ENCODE peak calls at places on chromosomes 6 and 20, in eight cellular contexts. A is HepG2, B is A549, V is adrenal gland, R is IMR-90, K is Peyer's patch, Y is transverse colon, W is lower leg skin. Q is an unnamed sample.
A peak's percentile ranks its signal among the peaks of the same experiment; 100 is the strongest.

GRCh38 chr6:33235221-33235634 is 26.9 kb downstream of the RING1 start:
- DNase-seq in A (no peak), W (no peak), Y (no peak), B (no peak), R (no peak), V (no peak), K (no peak), Q (no peak)

GRCh38 chr6:144405173-144405572 is 120.0 kb downstream of the UTRN start:
- DNase-seq in V (no peak), A (no peak), R (peak; percentile 26), W (no peak), Y (no peak), K (no peak), B (no peak), Q (no peak)

GRCh38 chr20:38893485-38894090 is 32.6 kb upstream of the FAM83D start:
- DNase-seq in B (peak; percentile 83), V (peak; percentile 61), K (peak; percentile 79), Y (peak; percentile 78), W (no peak), R (peak; percentile 18), A (peak; percentile 43), Q (no peak)

GRCh38 chr20:46276531-46276930 is 31.8 kb downstream of the CDH22 start:
- DNase-seq in B (no peak), W (no peak), R (no peak), K (no peak), V (no peak), A (no peak), Y (no peak), Q (no peak)

GRCh38 chr6:43966806-43967575 is 160.3 kb downstream of the MRPL14 start:
- DNase-seq in K (no peak), Y (no peak), W (no peak), B (no peak), V (no peak), A (no peak), R (no peak), Q (no peak)

GRCh38 chr6:140208286-140208685 is 833.8 kb upstream of the CITED2 start:
- DNase-seq in W (no peak), A (no peak), B (no peak), Y (no peak), R (no peak), V (no peak), K (no peak), Q (no peak)

GRCh38 chr20:22690616-22691179 is 106.3 kb upstream of the FOXA2 start:
- DNase-seq in V (no peak), R (no peak), W (no peak), K (no peak), A (no peak), B (no peak), Y (no peak), Q (no peak)

GRCh38 chr6:46217671-46218131 is 46.9 kb upstream of the ENPP5 start:
- DNase-seq in B (no peak), V (peak; percentile 81), Y (no peak), R (no peak), K (peak; percentile 56), W (peak; percentile 67), A (no peak), Q (no peak)

GRCh38 chr6:170286246-170286933 is 4.5 kb downstream of the DLL1 start:
- DNase-seq in A (no peak), B (no peak), W (peak; percentile 32), K (no peak), R (no peak), V (peak; percentile 40), Y (peak; percentile 51), Q (no peak)

GRCh38 chr20:5504061-5504739 is 187.4 kb upstream of the PROKR2 start:
- DNase-seq in V (peak; percentile 74), A (peak; percentile 40), W (peak; percentile 18), R (no peak), K (no peak), Y (peak; percentile 56), B (no peak), Q (no peak)

GRCh38 chr6:132684267-132684666 is 25.3 kb upstream of the TAAR1 start:
- DNase-seq in Y (no peak), A (no peak), B (no peak), K (no peak), W (no peak), V (no peak), R (peak; percentile 34), Q (no peak)

GRCh38 chr6:168582581-168582981 is 141.6 kb downstream of the SMOC2 start:
- DNase-seq in W (no peak), B (no peak), Y (no peak), A (no peak), K (no peak), V (no peak), R (no peak), Q (no peak)

GRCh38 chr20:64182146-64182865 is 18.1 kb downstream of the MYT1 start:
- DNase-seq in V (no peak), Y (no peak), W (no peak), A (no peak), R (no peak), K (no peak), B (no peak), Q (no peak)

GRCh38 chr6:11853678-11854417 is 75.2 kb upstream of the ADTRP start:
- DNase-seq in B (no peak), V (no peak), W (no peak), K (no peak), Y (no peak), A (no peak), R (peak; percentile 42), Q (no peak)

GRCh38 chr6:147509900-147510299 is 1.4 kb downstream of the SAMD5 start:
- DNase-seq in Y (peak; percentile 27), K (no peak), W (no peak), R (no peak), V (no peak), A (peak; percentile 7), B (no peak), Q (no peak)

GRCh38 chr20:5844063-5844681 is 94.0 kb downstream of the SHLD1 start:
- DNase-seq in V (peak; percentile 34), R (peak; percentile 28), K (no peak), A (peak; percentile 56), W (no peak), Y (no peak), B (peak; percentile 96), Q (no peak)

GRCh38 chr6:72974276-72974675 is 251.0 kb downstream of the KHDC1L start:
- DNase-seq in R (no peak), B (no peak), A (no peak), K (no peak), W (no peak), Y (no peak), V (no peak), Q (no peak)

GRCh38 chr6:33808781-33809180 is 5.0 kb upstream of the MLN start:
- DNase-seq in V (no peak), K (no peak), Y (no peak), A (no peak), W (no peak), B (no peak), R (no peak), Q (no peak)

DNA sequence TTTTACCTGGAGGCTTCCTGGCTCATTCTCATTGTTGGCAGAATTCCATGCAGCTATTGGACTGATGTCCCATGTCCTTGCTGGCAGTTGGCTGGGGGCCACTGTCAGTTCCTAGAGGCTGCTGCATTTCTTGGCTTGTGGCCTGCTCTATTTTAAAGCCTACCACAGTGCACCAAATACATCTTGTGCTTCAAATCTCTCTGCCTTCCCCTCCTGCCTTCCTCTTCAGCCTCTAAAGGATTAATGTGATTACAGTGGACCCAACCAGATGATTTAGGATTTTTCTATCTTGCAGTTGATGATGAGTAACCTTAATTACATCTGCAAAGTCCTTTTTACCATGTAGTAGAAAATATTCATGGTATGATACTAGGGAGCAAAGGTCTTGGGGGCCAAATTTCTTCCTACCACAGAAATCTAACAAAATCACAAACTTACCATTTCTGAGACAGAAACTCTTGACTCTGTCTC is 81.9 kb downstream of the FIG4 start:
- DNase-seq in R (peak; percentile 80), K (no peak), A (no peak), V (peak; percentile 50), W (no peak), Y (no peak), B (no peak), Q (no peak)
- H3K4me3 ChIP-seq in R (no peak overlapping the region), K (no peak overlapping the region), A (no peak overlapping the region), V (no peak overlapping the region), W (no peak overlapping the region), Y (no peak overlapping the region), B (no peak overlapping the region), Q (no peak overlapping the region)

DNA sequence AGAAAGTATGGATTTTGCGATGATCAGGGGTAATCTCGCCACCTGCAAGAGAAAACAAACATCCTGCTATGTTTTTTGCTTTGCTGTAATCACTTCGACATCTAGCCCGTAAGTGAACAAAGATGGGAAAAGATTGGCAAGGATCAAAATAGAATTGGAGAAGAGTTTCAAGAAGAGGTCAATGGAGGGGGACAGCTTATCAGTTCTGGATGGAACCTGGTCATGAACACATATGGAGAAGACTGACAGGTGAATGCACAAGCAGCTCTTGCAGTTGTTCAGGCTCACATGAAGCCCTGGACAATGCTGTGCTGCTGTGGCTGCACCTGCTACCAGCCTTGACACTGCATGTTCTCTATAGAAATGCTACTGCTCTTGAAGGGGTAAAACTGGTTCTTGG is 222.1 kb downstream of the BCAS1 start:
- DNase-seq in B (no peak), K (no peak), V (no peak), Y (no peak), R (no peak), W (no peak), A (no peak), Q (no peak)
- TF ChIP-seq POLR2A in B (no peak), K (no peak), V (no peak), Y (no peak), R (no peak), W (no peak), A (no peak), Q (no peak)

DNA sequence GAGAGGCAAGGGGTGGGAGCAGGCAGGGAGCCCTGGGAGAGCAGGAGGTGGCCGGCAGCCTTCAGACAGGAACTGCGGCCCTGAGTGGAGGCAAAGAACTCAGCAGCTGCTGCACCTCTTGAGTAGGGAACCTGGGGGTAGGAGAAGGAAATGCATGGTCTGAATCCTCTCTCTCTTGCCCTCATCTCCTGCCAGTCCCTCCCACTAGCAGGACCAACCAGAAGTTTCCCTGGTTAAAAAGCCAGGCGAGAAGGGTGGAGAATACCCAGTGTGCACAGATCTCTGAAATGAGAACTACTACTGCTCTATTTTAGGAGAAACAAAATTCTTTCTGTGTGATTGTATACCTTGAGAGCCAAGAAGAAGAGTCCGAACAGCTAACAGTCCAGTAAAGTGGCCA is 25.4 kb downstream of the WRNIP1 start:
- DNase-seq in K (no peak), B (peak; percentile 34), R (peak; percentile 85), V (no peak), W (no peak), Y (no peak), A (no peak), Q (no peak)
- TF ChIP-seq CTCF in K (no peak), B (no peak), R (peak; percentile 18), V (no peak), W (no peak), Y (no peak), A (no peak), Q (no peak)

DNA sequence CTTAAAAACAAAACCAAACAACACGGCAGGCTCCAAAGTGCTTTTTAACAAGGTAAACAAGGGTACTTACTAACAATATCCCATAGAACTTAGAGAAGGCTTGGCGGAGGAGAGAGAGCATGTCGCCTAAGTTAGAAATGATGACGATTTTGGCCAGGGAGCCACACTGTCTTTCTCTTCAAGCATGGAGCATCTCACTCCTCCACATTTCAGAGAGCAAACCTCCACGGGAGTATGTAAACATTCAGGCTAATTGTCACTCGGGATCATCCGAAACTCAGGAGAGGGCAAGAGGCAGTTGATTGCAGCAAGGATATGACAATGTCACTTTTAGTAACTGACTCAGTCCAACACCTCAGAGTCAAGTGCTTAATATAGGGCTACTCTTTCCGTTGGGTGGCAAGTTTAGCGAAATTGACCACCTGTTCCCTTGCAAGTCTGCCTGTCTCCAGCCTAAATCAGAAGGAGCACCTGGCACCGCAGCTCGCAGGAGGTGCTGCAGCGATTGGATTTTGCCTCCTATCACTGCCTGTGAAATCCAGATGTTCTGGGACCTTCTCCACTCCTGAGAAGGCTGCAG is 65.8 kb upstream of the RPS6KA2 start:
- DNase-seq in W (no peak), V (no peak), B (no peak), Y (no peak), A (no peak), R (no peak), K (no peak), Q (no peak)
- H3K4me3 ChIP-seq in W (no peak overlapping the region), V (no peak overlapping the region), B (no peak overlapping the region), Y (no peak overlapping the region), A (no peak overlapping the region), R (no peak overlapping the region), K (no peak overlapping the region), Q (no peak overlapping the region)